ENCODE peak calls at places on chromosomes 7 and 10, in five cellular contexts. S is WTC11, R is HepG2, O is A549, W is K562. I is an unnamed sample.

GRCh38 chr7:30596043-30596641 is 1.5 kb downstream of the GARS1 start:
- DNase-seq in S (no peak), R (peak; percentile 42), O (peak; percentile 30), W (peak; percentile 37), I (no peak)

GRCh38 chr7:2109936-2110585 is 122.7 kb downstream of the MAD1L1 start:
- DNase-seq in S (no peak), R (peak; percentile 70), O (peak; percentile 83), W (peak; percentile 83), I (peak; percentile 36)

GRCh38 chr7:158403013-158403821 is 184.4 kb downstream of the PTPRN2 start:
- DNase-seq in S (no peak), R (no peak), O (no peak), W (no peak), I (no peak)

GRCh38 chr7:20220824-20221547 is 3.8 kb upstream of the MACC1 start:
- DNase-seq in S (no peak), R (no peak), O (no peak), W (peak; percentile 30), I (no peak)

GRCh38 chr7:101077303-101078086 is 7.8 kb upstream of the TRIM56 start:
- DNase-seq in S (peak; percentile 96), R (peak; percentile 48), O (peak; percentile 78), W (peak; percentile 86), I (peak; percentile 49)

GRCh38 chr7:18508441-18509427 is 13.2 kb downstream of the HDAC9 start:
- DNase-seq in S (no peak), R (peak; percentile 12), O (peak; percentile 50), W (no peak), I (no peak)

GRCh38 chr10:132308588-132309451 is 1.1 kb upstream of the STK32C start:
- DNase-seq in S (peak; percentile 54), R (no peak), O (no peak), W (no peak), I (no peak)

GRCh38 chr7:93890464-93891068 is at the start of gene TFPI2:
- DNase-seq in S (peak; percentile 58), R (peak; percentile 2), O (peak; percentile 94), W (peak; percentile 12), I (no peak)

GRCh38 chr7:51589111-51589510 is 272.5 kb upstream of the COBL start:
- DNase-seq in S (no peak), R (no peak), O (no peak), W (no peak), I (no peak)

GRCh38 chr10:6593140-6593740 is 13.2 kb upstream of the PRKCQ start:
- DNase-seq in S (no peak), R (no peak), O (no peak), W (no peak), I (no peak)

GRCh38 chr10:88249450-88249849 is 333.7 kb downstream of the RNLS start:
- DNase-seq in S (no peak), R (no peak), O (peak; percentile 11), W (no peak), I (no peak)

GRCh38 chr10:11845113-11845512 is 22.0 kb downstream of the PROSER2 start:
- DNase-seq in S (no peak), R (no peak), O (no peak), W (no peak), I (no peak)

GRCh38 chr7:11082552-11083213 is 109.0 kb downstream of the PHF14 start:
- DNase-seq in S (no peak), R (peak; percentile 75), O (peak; percentile 90), W (no peak), I (no peak)

GRCh38 chr7:26155531-26156375 is 3.8 kb downstream of the NFE2L3 start:
- DNase-seq in S (no peak), R (peak; percentile 39), O (no peak), W (no peak), I (no peak)

DNA sequence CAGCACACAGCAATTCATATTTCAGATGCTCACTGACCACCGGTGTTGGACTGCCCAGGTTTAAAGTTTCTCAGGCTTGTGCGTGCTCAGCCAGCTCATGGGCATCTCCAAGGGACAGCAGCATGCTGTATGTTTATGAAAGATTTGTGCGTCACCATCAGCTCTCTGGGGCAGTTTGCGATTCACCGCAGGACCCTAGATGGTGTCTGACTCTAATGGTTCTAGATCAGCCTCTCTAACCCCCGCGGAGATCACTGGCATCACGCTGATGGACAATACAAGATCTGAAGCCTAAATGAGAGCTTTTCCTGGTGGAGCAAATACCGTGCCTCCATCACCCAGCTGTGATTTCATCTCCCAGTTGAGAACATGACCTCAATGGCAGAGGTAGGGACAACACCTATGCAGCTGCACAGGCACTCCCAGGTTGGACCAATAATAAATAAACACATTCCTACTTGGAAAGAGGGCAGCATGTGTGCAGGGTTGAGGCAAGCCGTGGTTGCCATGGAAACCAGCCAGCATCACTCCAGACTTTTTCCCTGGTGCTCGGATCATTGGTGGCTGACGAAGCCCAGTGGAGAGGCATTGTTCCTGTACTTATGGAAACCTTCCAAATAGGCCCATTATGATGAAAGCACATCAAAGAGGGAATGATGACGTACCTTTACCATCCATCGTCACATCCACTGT is 253.6 kb downstream of the KCNMA1 start:
- DNase-seq in S (no peak), R (no peak), O (no peak), W (no peak), I (no peak)
- TF ChIP-seq ESRRA in S (no peak), R (no peak), O (no peak), W (no peak), I (no peak)

DNA sequence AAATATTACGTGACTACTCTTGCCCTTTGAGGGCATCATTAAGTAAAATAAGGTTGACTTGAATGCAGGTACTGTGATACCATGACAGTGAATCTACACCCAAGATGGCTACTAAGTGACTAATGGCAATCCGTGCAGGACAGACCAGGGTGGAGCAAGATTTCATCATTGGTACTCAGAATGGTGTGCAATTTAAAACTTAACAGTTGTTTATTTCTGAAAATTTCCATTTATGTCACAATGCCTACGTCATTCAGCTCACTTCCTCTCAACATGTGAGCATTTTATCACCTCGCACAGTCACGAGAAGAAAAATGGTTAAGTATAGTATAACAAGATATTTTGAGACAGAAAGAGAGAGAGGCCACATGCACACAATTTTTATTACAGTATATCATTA is 50.3 kb upstream of the MET start:
- DNase-seq in S (no peak), R (no peak), O (no peak), W (no peak), I (no peak)
- TF ChIP-seq ESRRA in S (no peak), R (no peak), O (no peak), W (no peak), I (no peak)

GRCh38 chr7:116687801-116688201 is 15.8 kb downstream of the MET start:
- DNase-seq in S (no peak), R (peak; percentile 10), O (peak; percentile 49), W (no peak), I (no peak)
- TF ChIP-seq ESRRA in S (no peak), R (no peak), O (no peak), W (no peak), I (no peak)

GRCh38 chr7:89887489-89887888 is 266.8 kb upstream of the STEAP1 start:
- DNase-seq in S (no peak), R (peak; percentile 56), O (peak; percentile 12), W (no peak), I (no peak)
- TF ChIP-seq ESRRA in S (no peak), R (no peak), O (no peak), W (no peak), I (no peak)

GRCh38 chr7:131034166-131034881 is 293.4 kb upstream of the MKLN1 start:
- DNase-seq in S (no peak), R (no peak), O (no peak), W (no peak), I (no peak)
- TF ChIP-seq ESRRA in S (no peak), R (no peak), O (no peak), W (no peak), I (no peak)

I was measured in GM12878.